ENCODE peak calls at places on chromosomes 5 and 9, in ten cellular contexts. V is HCT116, R is colonic mucosa, U is PC-3, G is astrocyte, K is keratinocyte, L is H9, B is fibroblast of lung, C is mammary epithelial cell, S is H1. X is an unnamed sample.

GRCh38 chr9:129211686-129212085 is 33.6 kb upstream of the IER5L start:
- DNase-seq in L (no peak), U (no peak), R (no peak), V (no peak), G (no peak), S (no peak), C (no peak), K (no peak), B (no peak), X (no peak)

GRCh38 chr9:81636280-81636653 is 53.1 kb downstream of the TLE1 start:
- DNase-seq in U (no peak), L (no peak), R (no peak), V (no peak), K (no peak), C (no peak), S (no peak), G (no peak), B (no peak), X (no peak)

GRCh38 chr5:73119492-73120157 is 750 bp upstream of the TMEM171 start:
- DNase-seq in G (no peak), S (no peak), U (no peak), B (no peak), L (peak), K (no peak), R (peak), C (peak), V (no peak), X (peak)

GRCh38 chr5:169945831-169946261 is 34.4 kb downstream of the INSYN2B start:
- DNase-seq in V (no peak), B (peak), C (peak), G (peak), R (peak), L (peak), S (no peak), U (peak), K (no peak), X (peak)

GRCh38 chr5:160311491-160312138 is 749 bp downstream of the CCNJL start:
- DNase-seq in V (no peak), L (no peak), B (no peak), S (no peak), G (no peak), C (no peak), R (no peak), U (no peak), K (no peak), X (peak)

GRCh38 chr9:34493972-34494535 is 28.7 kb downstream of the ENHO start:
- DNase-seq in L (peak), R (no peak), S (no peak), K (peak), G (peak), U (peak), V (no peak), B (peak), C (peak), X (no peak)

GRCh38 chr9:135926402-135927194 is 19.3 kb upstream of the CAMSAP1 start:
- DNase-seq in V (peak), R (no peak), B (peak), U (peak), K (peak), C (peak), L (no peak), G (peak), S (no peak), X (peak)

GRCh38 chr5:56440871-56441740 is 208.0 kb upstream of the ANKRD55 start:
- DNase-seq in G (peak), U (peak), K (peak), V (no peak), S (no peak), C (peak), B (peak), R (peak), L (no peak), X (no peak)

GRCh38 chr9:33762343-33762742 is 33.0 kb upstream of the PRSS3 start:
- DNase-seq in G (no peak), V (no peak), B (no peak), U (peak), C (no peak), R (no peak), S (no peak), L (no peak), K (no peak), X (no peak)

GRCh38 chr5:53249529-53249928 is 140.0 kb upstream of the MOCS2 start:
- DNase-seq in L (no peak), C (peak), S (no peak), V (no peak), K (peak), U (peak), B (peak), R (no peak), G (peak), X (no peak)

GRCh38 chr9:132673355-132673754 is 3.1 kb downstream of the GTF3C4 start:
- DNase-seq in C (peak), B (peak), S (no peak), G (peak), R (no peak), V (no peak), U (peak), L (peak), K (no peak), X (no peak)

GRCh38 chr9:128026255-128027165 is 40.6 kb downstream of the NAIF1 start:
- DNase-seq in C (peak), R (peak), B (no peak), G (no peak), S (no peak), U (no peak), V (no peak), K (no peak), L (no peak), X (no peak)

GRCh38 chr5:73748510-73749410 is 122.8 kb downstream of the ARHGEF28 start:
- DNase-seq in G (peak), K (no peak), C (no peak), R (no peak), V (no peak), U (no peak), S (no peak), B (peak), L (peak), X (peak)

GRCh38 chr5:71924325-71924724 is 182.9 kb upstream of the MAP1B start:
- DNase-seq in R (no peak), K (no peak), C (no peak), B (no peak), S (no peak), G (peak), L (no peak), V (no peak), U (no peak), X (no peak)

GRCh38 chr5:9765421-9765820 is 135.3 kb upstream of the TAS2R1 start:
- DNase-seq in U (no peak), B (peak), S (no peak), K (no peak), C (no peak), R (no peak), V (no peak), G (peak), L (no peak), X (no peak)

GRCh38 chr9:135474915-135475314 is 4.7 kb upstream of the PPP1R26 start:
- DNase-seq in B (peak), C (no peak), U (no peak), R (no peak), L (peak), S (no peak), V (peak), G (no peak), K (no peak), X (peak)

GRCh38 chr9:1604942-1605560 is 410.1 kb upstream of the SMARCA2 start:
- DNase-seq in R (no peak), G (no peak), S (no peak), V (no peak), U (peak), K (no peak), L (no peak), B (peak), C (peak), X (no peak)
- TF ChIP-seq CTCF in R (peak), G (no peak), S (no peak), V (no peak), U (peak), K (no peak), L (peak), B (peak), C (peak), X (peak)

DNA sequence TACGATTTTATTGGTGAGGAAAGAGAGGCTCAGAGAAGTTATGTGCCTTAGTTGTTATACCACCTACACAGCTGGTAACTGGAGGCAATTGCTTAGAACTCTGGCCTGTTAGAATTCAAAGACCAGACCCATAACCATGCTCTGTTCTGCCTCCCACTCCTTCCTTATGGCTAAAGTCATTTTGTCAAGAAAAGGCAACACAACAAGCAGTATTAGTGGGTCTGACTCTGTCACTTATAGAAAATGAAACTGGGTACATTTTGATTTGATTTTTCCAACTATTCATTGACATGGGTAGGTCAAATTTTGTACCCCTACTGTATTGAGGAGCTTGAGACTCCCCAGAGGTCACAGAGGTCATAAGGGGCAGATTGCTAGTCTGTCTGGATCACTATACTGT is 44.5 kb upstream of the NR3C1 start:
- DNase-seq in G (no peak), R (no peak), L (no peak), U (no peak), B (no peak), V (no peak), S (no peak), K (no peak), C (no peak), X (no peak)
- H3K9ac ChIP-seq in G (no peak), R (no peak), L (no peak), U (no peak), B (no peak), V (no peak), S (no peak), K (no peak), C (no peak), X (no peak)

GRCh38 chr5:136021016-136021405 is 7.8 kb upstream of the TGFBI start:
- DNase-seq in R (no peak), C (peak), L (peak), B (no peak), V (no peak), U (no peak), S (no peak), K (no peak), G (peak), X (no peak)
- TF ChIP-seq CTCF in R (no peak), C (no peak), L (no peak), B (no peak), V (no peak), U (no peak), S (no peak), K (no peak), G (no peak), X (no peak)

GRCh38 chr9:95515272-95516113 is 1.3 kb downstream of the PTCH1 start:
- DNase-seq in R (peak), B (no peak), V (no peak), L (peak), C (no peak), K (no peak), G (no peak), U (no peak), S (no peak), X (peak)
- H3K9ac ChIP-seq in R (peak), B (no peak), V (no peak), L (no peak), C (no peak), K (peak), G (no peak), U (no peak), S (no peak), X (no peak)

GRCh38 chr9:19948021-19948420 is 159.2 kb upstream of the SLC24A2 start:
- DNase-seq in R (no peak), L (no peak), U (no peak), B (no peak), V (no peak), C (no peak), S (no peak), G (no peak), K (no peak), X (no peak)

GRCh38 chr9:19940808-19941207 is 152.0 kb upstream of the SLC24A2 start:
- DNase-seq in V (no peak), B (no peak), C (no peak), G (no peak), K (no peak), R (no peak), L (no peak), U (no peak), S (no peak), X (no peak)

DNA sequence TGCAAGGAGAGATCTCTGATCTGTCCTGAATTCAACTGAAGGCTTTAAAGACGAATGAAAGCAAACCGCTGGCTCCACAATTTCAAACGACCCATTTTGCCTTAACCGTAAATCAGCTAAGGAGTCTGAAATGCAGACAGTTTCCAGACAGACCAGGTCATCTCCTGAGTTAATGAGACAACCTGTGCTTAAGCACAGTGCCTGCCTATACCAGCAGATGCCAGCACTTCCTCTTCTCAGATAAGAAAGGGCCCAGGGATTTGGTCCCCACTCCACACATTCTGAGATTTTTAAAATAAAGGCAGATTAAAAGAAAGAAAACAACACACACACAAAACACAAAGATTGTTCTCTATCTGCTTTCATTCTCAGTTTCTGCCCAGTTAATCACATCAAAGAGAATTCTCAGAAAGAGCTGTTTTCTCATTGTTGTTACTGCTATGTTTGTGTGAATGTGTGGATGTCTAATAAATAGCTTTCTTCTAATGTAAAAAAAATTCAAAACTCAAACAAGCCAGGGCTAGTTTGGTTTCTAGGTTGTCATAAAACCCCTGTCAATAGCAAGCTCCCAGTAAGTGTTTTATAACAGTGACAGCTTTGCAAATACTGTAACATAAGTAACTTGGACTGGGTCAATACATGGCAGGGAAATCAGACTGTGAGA is 157.7 kb upstream of the SLC24A2 start:
- DNase-seq in B (peak), U (peak), S (no peak), C (peak), L (no peak), V (no peak), R (no peak), K (no peak), G (peak), X (no peak)
- TF ChIP-seq CTCF in B (peak), U (peak), S (peak), C (peak), L (peak), V (no peak), R (no peak), K (peak), G (peak), X (peak)

DNA sequence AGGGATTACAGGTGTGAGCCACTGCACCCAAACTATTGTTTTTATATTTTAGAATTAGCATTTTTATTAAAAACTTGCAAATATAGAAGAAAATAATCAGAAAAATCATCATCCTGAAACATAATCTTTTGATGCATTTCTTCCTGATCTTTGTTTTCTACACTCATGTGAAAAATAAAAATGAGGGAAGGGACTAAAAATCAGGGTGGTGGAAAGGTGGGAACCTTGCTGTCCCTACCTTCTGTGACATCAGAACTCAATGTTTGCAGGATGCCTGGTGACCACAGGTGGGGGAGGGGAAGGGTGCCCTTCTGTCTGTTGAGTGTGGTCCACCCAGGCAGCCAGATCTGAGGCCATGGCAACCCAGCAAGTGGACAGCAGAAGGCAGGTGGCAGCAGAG is at the start of gene SMIM23:
- DNase-seq in V (no peak), S (no peak), G (no peak), U (no peak), C (no peak), K (no peak), B (no peak), R (no peak), L (no peak), X (no peak)
- H3K9ac ChIP-seq in V (no peak), S (no peak), G (no peak), U (no peak), C (no peak), K (no peak), B (no peak), R (no peak), L (no peak), X (no peak)

DNA sequence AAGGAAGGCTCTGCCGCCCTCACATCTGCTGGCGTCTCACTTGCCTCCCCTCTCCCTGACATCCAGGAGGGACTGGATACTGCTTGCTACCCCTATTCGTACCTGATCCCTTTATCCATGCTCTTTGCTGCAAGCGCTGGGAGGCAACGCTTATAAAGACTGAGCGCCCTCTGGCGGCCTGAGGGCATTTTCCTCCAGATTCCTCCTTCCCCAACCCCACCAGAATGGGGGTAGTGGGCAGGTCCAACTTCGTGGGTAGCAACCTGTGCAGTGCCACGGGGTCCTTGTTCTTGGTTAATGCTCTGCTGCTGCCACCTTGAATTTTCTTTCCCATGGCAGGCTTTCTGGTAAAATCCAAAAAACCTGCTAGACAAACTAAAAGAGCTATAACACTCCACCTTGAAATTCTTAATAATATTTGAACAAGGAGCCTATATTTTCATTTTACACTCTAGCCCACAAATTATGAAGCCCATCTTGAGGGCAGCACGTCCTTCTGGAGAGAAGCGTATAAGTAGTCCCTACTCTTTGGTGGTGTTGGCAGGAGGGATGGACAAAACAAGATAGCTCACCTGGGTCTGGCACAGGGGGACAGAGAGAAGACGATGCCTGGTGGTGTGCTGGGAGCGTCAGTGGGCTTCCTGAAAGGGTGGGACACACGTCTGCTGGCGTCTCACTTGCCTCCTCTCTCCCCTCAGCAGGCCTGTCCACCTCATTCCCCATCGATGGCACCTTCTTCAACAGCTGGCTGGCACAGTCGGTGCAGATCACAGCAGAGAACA is 52.5 kb downstream of the JADE2 start:
- DNase-seq in R (peak), S (peak), U (peak), V (peak), B (peak), C (peak), K (no peak), G (peak), L (peak), X (peak)
- TF ChIP-seq CTCF in R (peak), S (no peak), U (peak), V (peak), B (peak), C (peak), K (no peak), G (peak), L (peak), X (peak)

GRCh38 chr5:17279487-17279886 is 62.1 kb downstream of the BASP1 start:
- DNase-seq in S (no peak), B (no peak), R (no peak), U (no peak), C (no peak), K (no peak), V (no peak), L (no peak), G (no peak), X (no peak)

GRCh38 chr5:17283121-17283415 is 65.6 kb downstream of the BASP1 start:
- DNase-seq in U (no peak), R (no peak), G (no peak), L (no peak), S (no peak), B (no peak), C (no peak), V (no peak), K (no peak), X (no peak)

GRCh38 chr5:17278931-17279330 is 61.5 kb downstream of the BASP1 start:
- DNase-seq in R (no peak), C (no peak), S (no peak), U (no peak), G (no peak), B (no peak), K (no peak), V (no peak), L (no peak), X (no peak)

GRCh38 chr5:17277907-17278306 is 60.5 kb downstream of the BASP1 start:
- DNase-seq in R (no peak), C (no peak), U (no peak), G (no peak), K (no peak), V (no peak), B (no peak), L (no peak), S (no peak), X (no peak)

DNA sequence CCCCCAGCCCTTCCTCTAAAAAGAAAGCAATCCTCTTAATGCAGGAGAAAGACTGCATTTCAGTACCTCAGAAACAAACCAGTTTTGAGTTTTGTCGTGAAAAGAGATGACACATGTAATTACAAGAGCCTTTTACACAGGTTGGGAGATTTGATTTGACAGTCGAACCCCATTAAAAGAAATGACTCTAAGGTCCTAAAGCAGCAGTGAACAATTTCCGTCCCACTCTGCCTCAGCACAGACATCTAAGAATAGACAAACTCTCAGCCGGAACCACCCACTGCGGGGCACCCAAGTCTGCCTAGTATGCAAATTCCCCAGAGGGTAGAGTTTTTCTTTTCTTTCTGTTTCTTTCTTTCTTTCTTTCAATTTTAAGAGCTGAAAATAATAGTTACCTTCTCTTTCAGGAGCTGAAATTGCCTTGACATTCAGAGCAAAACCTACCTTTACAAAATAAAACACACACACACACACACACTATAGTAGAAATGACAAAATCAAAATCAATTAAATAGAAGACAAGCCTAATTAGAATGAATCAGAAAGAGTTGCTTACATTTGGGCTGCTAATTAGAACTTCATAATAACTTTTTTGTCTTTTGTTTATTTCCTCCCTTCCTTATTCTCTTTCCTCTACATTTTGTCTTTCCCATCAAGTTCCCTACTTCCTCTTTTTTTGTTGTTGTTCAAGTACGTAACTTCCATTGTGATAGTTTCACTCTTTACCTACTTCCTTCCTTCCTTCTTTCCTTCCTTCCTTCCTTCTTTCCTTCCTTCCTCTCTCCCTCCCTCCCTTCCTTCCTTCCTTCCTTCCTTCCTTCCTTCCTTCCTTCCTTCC is 65.1 kb downstream of the BASP1 start:
- DNase-seq in K (no peak), G (no peak), L (peak), U (no peak), B (no peak), V (no peak), R (no peak), S (no peak), C (no peak), X (no peak)
- H3K9ac ChIP-seq in K (no peak), G (peak), L (no peak), U (no peak), B (no peak), V (no peak), R (no peak), S (no peak), C (no peak), X (no peak)